ENCODE peak calls at places on chromosomes 2 and 18, in ten cellular contexts. One of them, this sample, is unnamed.

GRCh38 chr2:230575640-230576324 is 136.9 kb upstream of the CAB39 start:
- DNase-seq in K562: peak
- DNase-seq in HFF-Myc: no peak
- DNase-seq in A549: no peak
- DNase-seq in CD8-positive, alpha-beta T cell: peak
- DNase-seq in upper lobe of right lung: no peak
- DNase-seq in heart right ventricle: no peak
- DNase-seq in CD8-positive, alpha-beta memory T cell: peak
- DNase-seq in right atrium auricular region: no peak
- DNase-seq in SK-N-SH: no peak
- DNase-seq in this sample: peak

GRCh38 chr2:12440731-12441130 is 276.0 kb upstream of the TRIB2 start:
- DNase-seq in K562: no peak
- DNase-seq in HFF-Myc: no peak
- DNase-seq in A549: no peak
- DNase-seq in CD8-positive, alpha-beta T cell: no peak
- DNase-seq in upper lobe of right lung: no peak
- DNase-seq in heart right ventricle: no peak
- DNase-seq in CD8-positive, alpha-beta memory T cell: no peak
- DNase-seq in right atrium auricular region: no peak
- DNase-seq in SK-N-SH: no peak
- DNase-seq in this sample: no peak

GRCh38 chr2:10489842-10490555 is 41.9 kb upstream of the ODC1 start:
- DNase-seq in K562: no peak
- DNase-seq in HFF-Myc: no peak
- DNase-seq in A549: no peak
- DNase-seq in CD8-positive, alpha-beta T cell: no peak
- DNase-seq in upper lobe of right lung: no peak
- DNase-seq in heart right ventricle: no peak
- DNase-seq in CD8-positive, alpha-beta memory T cell: no peak
- DNase-seq in right atrium auricular region: no peak
- DNase-seq in SK-N-SH: no peak
- DNase-seq in this sample: no peak

GRCh38 chr2:190159453-190159852 is 96.9 kb upstream of the MSTN start:
- DNase-seq in K562: no peak
- DNase-seq in HFF-Myc: no peak
- DNase-seq in A549: no peak
- DNase-seq in CD8-positive, alpha-beta T cell: no peak
- DNase-seq in upper lobe of right lung: no peak
- DNase-seq in heart right ventricle: peak
- DNase-seq in CD8-positive, alpha-beta memory T cell: no peak
- DNase-seq in right atrium auricular region: no peak
- DNase-seq in SK-N-SH: no peak
- DNase-seq in this sample: no peak

GRCh38 chr2:54247115-54247514 is 8.9 kb downstream of the TSPYL6 start:
- DNase-seq in K562: no peak
- DNase-seq in HFF-Myc: no peak
- DNase-seq in A549: no peak
- DNase-seq in CD8-positive, alpha-beta T cell: no peak
- DNase-seq in upper lobe of right lung: no peak
- DNase-seq in heart right ventricle: no peak
- DNase-seq in CD8-positive, alpha-beta memory T cell: no peak
- DNase-seq in right atrium auricular region: no peak
- DNase-seq in SK-N-SH: no peak
- DNase-seq in this sample: no peak

GRCh38 chr2:20884829-20885228 is 61.9 kb upstream of the LDAH start:
- DNase-seq in K562: no peak
- DNase-seq in HFF-Myc: no peak
- DNase-seq in A549: no peak
- DNase-seq in CD8-positive, alpha-beta T cell: no peak
- DNase-seq in upper lobe of right lung: no peak
- DNase-seq in heart right ventricle: no peak
- DNase-seq in CD8-positive, alpha-beta memory T cell: no peak
- DNase-seq in right atrium auricular region: no peak
- DNase-seq in SK-N-SH: no peak
- DNase-seq in this sample: no peak

GRCh38 chr2:144381716-144382115 is 138.2 kb downstream of the ZEB2 start:
- DNase-seq in K562: no peak
- DNase-seq in HFF-Myc: no peak
- DNase-seq in A549: no peak
- DNase-seq in CD8-positive, alpha-beta T cell: no peak
- DNase-seq in upper lobe of right lung: no peak
- DNase-seq in heart right ventricle: no peak
- DNase-seq in CD8-positive, alpha-beta memory T cell: no peak
- DNase-seq in right atrium auricular region: no peak
- DNase-seq in SK-N-SH: no peak
- DNase-seq in this sample: no peak

GRCh38 chr18:35582899-35583558 is 1.5 kb downstream of the GALNT1 start:
- DNase-seq in K562: peak
- DNase-seq in HFF-Myc: no peak
- DNase-seq in A549: no peak
- DNase-seq in CD8-positive, alpha-beta T cell: no peak
- DNase-seq in upper lobe of right lung: no peak
- DNase-seq in heart right ventricle: no peak
- DNase-seq in CD8-positive, alpha-beta memory T cell: no peak
- DNase-seq in right atrium auricular region: no peak
- DNase-seq in SK-N-SH: peak
- DNase-seq in this sample: peak

GRCh38 chr2:29606105-29606871 is 315.1 kb downstream of the ALK start:
- DNase-seq in K562: no peak
- DNase-seq in HFF-Myc: peak
- DNase-seq in A549: no peak
- DNase-seq in CD8-positive, alpha-beta T cell: no peak
- DNase-seq in upper lobe of right lung: no peak
- DNase-seq in heart right ventricle: no peak
- DNase-seq in CD8-positive, alpha-beta memory T cell: no peak
- DNase-seq in right atrium auricular region: no peak
- DNase-seq in SK-N-SH: no peak
- DNase-seq in this sample: no peak

GRCh38 chr2:75547345-75548035 is 13.2 kb downstream of the EVA1A start:
- DNase-seq in K562: no peak
- DNase-seq in HFF-Myc: no peak
- DNase-seq in A549: no peak
- DNase-seq in CD8-positive, alpha-beta T cell: no peak
- DNase-seq in upper lobe of right lung: no peak
- DNase-seq in heart right ventricle: no peak
- DNase-seq in CD8-positive, alpha-beta memory T cell: no peak
- DNase-seq in right atrium auricular region: no peak
- DNase-seq in SK-N-SH: no peak
- DNase-seq in this sample: no peak

GRCh38 chr18:38811209-38811608 is 1245.6 kb upstream of the CELF4 start:
- DNase-seq in K562: no peak
- DNase-seq in HFF-Myc: no peak
- DNase-seq in A549: no peak
- DNase-seq in CD8-positive, alpha-beta T cell: no peak
- DNase-seq in upper lobe of right lung: no peak
- DNase-seq in heart right ventricle: no peak
- DNase-seq in CD8-positive, alpha-beta memory T cell: no peak
- DNase-seq in right atrium auricular region: no peak
- DNase-seq in SK-N-SH: no peak
- DNase-seq in this sample: no peak

GRCh38 chr2:64624108-64624610 is 29.6 kb downstream of the SERTAD2 start:
- DNase-seq in K562: no peak
- DNase-seq in HFF-Myc: no peak
- DNase-seq in A549: no peak
- DNase-seq in CD8-positive, alpha-beta T cell: no peak
- DNase-seq in upper lobe of right lung: no peak
- DNase-seq in heart right ventricle: no peak
- DNase-seq in CD8-positive, alpha-beta memory T cell: no peak
- DNase-seq in right atrium auricular region: no peak
- DNase-seq in SK-N-SH: no peak
- DNase-seq in this sample: no peak

GRCh38 chr2:199855812-199856211 is 4.8 kb upstream of the FTCDNL1 start:
- DNase-seq in K562: no peak
- DNase-seq in HFF-Myc: no peak
- DNase-seq in A549: no peak
- DNase-seq in CD8-positive, alpha-beta T cell: no peak
- DNase-seq in upper lobe of right lung: no peak
- DNase-seq in heart right ventricle: no peak
- DNase-seq in CD8-positive, alpha-beta memory T cell: no peak
- DNase-seq in right atrium auricular region: no peak
- DNase-seq in SK-N-SH: no peak
- DNase-seq in this sample: no peak

GRCh38 chr2:18814387-18814786 is 225.0 kb upstream of the NT5C1B start:
- DNase-seq in K562: no peak
- DNase-seq in HFF-Myc: peak
- DNase-seq in A549: no peak
- DNase-seq in CD8-positive, alpha-beta T cell: no peak
- DNase-seq in upper lobe of right lung: no peak
- DNase-seq in heart right ventricle: no peak
- DNase-seq in CD8-positive, alpha-beta memory T cell: no peak
- DNase-seq in right atrium auricular region: no peak
- DNase-seq in SK-N-SH: no peak
- DNase-seq in this sample: no peak

GRCh38 chr18:46387426-46388131 is 269.4 kb downstream of the LOXHD1 start:
- DNase-seq in K562: no peak
- DNase-seq in HFF-Myc: no peak
- DNase-seq in A549: no peak
- DNase-seq in CD8-positive, alpha-beta T cell: no peak
- DNase-seq in upper lobe of right lung: no peak
- DNase-seq in heart right ventricle: no peak
- DNase-seq in CD8-positive, alpha-beta memory T cell: no peak
- DNase-seq in right atrium auricular region: no peak
- DNase-seq in SK-N-SH: peak
- DNase-seq in this sample: no peak

GRCh38 chr18:79485788-79486355 is 90.1 kb downstream of the NFATC1 start:
- DNase-seq in K562: no peak
- DNase-seq in HFF-Myc: peak
- DNase-seq in A549: no peak
- DNase-seq in CD8-positive, alpha-beta T cell: no peak
- DNase-seq in upper lobe of right lung: no peak
- DNase-seq in heart right ventricle: peak
- DNase-seq in CD8-positive, alpha-beta memory T cell: no peak
- DNase-seq in right atrium auricular region: no peak
- DNase-seq in SK-N-SH: no peak
- DNase-seq in this sample: no peak
- H3K4me3 ChIP-seq in K562: no peak
- H3K4me3 ChIP-seq in HFF-Myc: peak
- H3K4me3 ChIP-seq in A549: no peak
- H3K4me3 ChIP-seq in CD8-positive, alpha-beta T cell: no peak
- H3K4me3 ChIP-seq in upper lobe of right lung: no peak
- H3K4me3 ChIP-seq in heart right ventricle: peak
- H3K4me3 ChIP-seq in CD8-positive, alpha-beta memory T cell: no peak
- H3K4me3 ChIP-seq in right atrium auricular region: peak
- H3K4me3 ChIP-seq in SK-N-SH: peak
- H3K4me3 ChIP-seq in this sample: no peak

GRCh38 chr2:47309952-47310800 is 92.8 kb upstream of the MSH2 start:
- DNase-seq in K562: peak
- DNase-seq in HFF-Myc: no peak
- DNase-seq in A549: no peak
- DNase-seq in CD8-positive, alpha-beta T cell: no peak
- DNase-seq in upper lobe of right lung: no peak
- DNase-seq in heart right ventricle: peak
- DNase-seq in CD8-positive, alpha-beta memory T cell: no peak
- DNase-seq in right atrium auricular region: no peak
- DNase-seq in SK-N-SH: no peak
- DNase-seq in this sample: no peak
- H3K4me3 ChIP-seq in K562: no peak
- H3K4me3 ChIP-seq in HFF-Myc: no peak
- H3K4me3 ChIP-seq in A549: no peak
- H3K4me3 ChIP-seq in CD8-positive, alpha-beta T cell: no peak
- H3K4me3 ChIP-seq in upper lobe of right lung: no peak
- H3K4me3 ChIP-seq in heart right ventricle: no peak
- H3K4me3 ChIP-seq in CD8-positive, alpha-beta memory T cell: no peak
- H3K4me3 ChIP-seq in right atrium auricular region: no peak
- H3K4me3 ChIP-seq in SK-N-SH: no peak
- H3K4me3 ChIP-seq in this sample: no peak

GRCh38 chr2:3536682-3537632 is 17.6 kb upstream of the ADI1 start:
- DNase-seq in K562: peak
- DNase-seq in HFF-Myc: no peak
- DNase-seq in A549: peak
- DNase-seq in CD8-positive, alpha-beta T cell: no peak
- DNase-seq in upper lobe of right lung: no peak
- DNase-seq in heart right ventricle: peak
- DNase-seq in CD8-positive, alpha-beta memory T cell: no peak
- DNase-seq in right atrium auricular region: peak
- DNase-seq in SK-N-SH: peak
- DNase-seq in this sample: no peak
- H3K4me3 ChIP-seq in K562: peak
- H3K4me3 ChIP-seq in HFF-Myc: peak
- H3K4me3 ChIP-seq in A549: peak
- H3K4me3 ChIP-seq in CD8-positive, alpha-beta T cell: peak
- H3K4me3 ChIP-seq in upper lobe of right lung: peak
- H3K4me3 ChIP-seq in heart right ventricle: peak
- H3K4me3 ChIP-seq in CD8-positive, alpha-beta memory T cell: no peak
- H3K4me3 ChIP-seq in right atrium auricular region: peak
- H3K4me3 ChIP-seq in SK-N-SH: peak
- H3K4me3 ChIP-seq in this sample: no peak

GRCh38 chr18:55317322-55317721 is 270.7 kb downstream of the TCF4 start:
- DNase-seq in K562: no peak
- DNase-seq in HFF-Myc: no peak
- DNase-seq in A549: no peak
- DNase-seq in CD8-positive, alpha-beta T cell: no peak
- DNase-seq in upper lobe of right lung: no peak
- DNase-seq in heart right ventricle: no peak
- DNase-seq in CD8-positive, alpha-beta memory T cell: no peak
- DNase-seq in right atrium auricular region: no peak
- DNase-seq in SK-N-SH: no peak
- DNase-seq in this sample: no peak

GRCh38 chr18:55316615-55317184 is 271.3 kb downstream of the TCF4 start:
- DNase-seq in K562: no peak
- DNase-seq in HFF-Myc: no peak
- DNase-seq in A549: no peak
- DNase-seq in CD8-positive, alpha-beta T cell: no peak
- DNase-seq in upper lobe of right lung: no peak
- DNase-seq in heart right ventricle: no peak
- DNase-seq in CD8-positive, alpha-beta memory T cell: no peak
- DNase-seq in right atrium auricular region: no peak
- DNase-seq in SK-N-SH: no peak
- DNase-seq in this sample: no peak

GRCh38 chr18:55319517-55319905 is 268.5 kb downstream of the TCF4 start:
- DNase-seq in K562: no peak
- DNase-seq in HFF-Myc: no peak
- DNase-seq in A549: no peak
- DNase-seq in CD8-positive, alpha-beta T cell: no peak
- DNase-seq in upper lobe of right lung: no peak
- DNase-seq in heart right ventricle: no peak
- DNase-seq in CD8-positive, alpha-beta memory T cell: no peak
- DNase-seq in right atrium auricular region: no peak
- DNase-seq in SK-N-SH: no peak
- DNase-seq in this sample: no peak

GRCh38 chr18:55318864-55319516 is 269.0 kb downstream of the TCF4 start:
- DNase-seq in K562: no peak
- DNase-seq in HFF-Myc: no peak
- DNase-seq in A549: no peak
- DNase-seq in CD8-positive, alpha-beta T cell: no peak
- DNase-seq in upper lobe of right lung: no peak
- DNase-seq in heart right ventricle: no peak
- DNase-seq in CD8-positive, alpha-beta memory T cell: no peak
- DNase-seq in right atrium auricular region: no peak
- DNase-seq in SK-N-SH: no peak
- DNase-seq in this sample: no peak

DNA sequence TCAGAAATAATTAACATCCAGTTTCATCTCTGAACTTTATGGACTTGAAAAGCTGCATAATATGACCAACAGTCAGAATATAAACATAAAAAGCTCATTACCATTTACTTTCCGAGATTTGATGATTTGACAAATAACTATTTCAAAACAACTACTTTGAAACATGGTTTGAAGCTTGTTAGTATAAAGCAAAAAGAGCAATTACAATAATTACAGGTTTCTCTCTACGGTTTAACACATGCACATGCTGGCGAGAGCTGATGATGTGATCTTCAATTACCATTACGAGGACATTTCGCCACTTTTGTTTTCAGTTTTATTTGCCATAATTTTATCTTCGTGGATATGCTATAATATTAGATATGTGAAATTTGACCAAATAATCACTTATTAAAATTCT is 270.2 kb downstream of the TCF4 start:
- DNase-seq in K562: no peak
- DNase-seq in HFF-Myc: no peak
- DNase-seq in A549: no peak
- DNase-seq in CD8-positive, alpha-beta T cell: no peak
- DNase-seq in upper lobe of right lung: no peak
- DNase-seq in heart right ventricle: no peak
- DNase-seq in CD8-positive, alpha-beta memory T cell: no peak
- DNase-seq in right atrium auricular region: no peak
- DNase-seq in SK-N-SH: no peak
- DNase-seq in this sample: no peak
- H3K4me3 ChIP-seq in K562: no peak
- H3K4me3 ChIP-seq in HFF-Myc: peak
- H3K4me3 ChIP-seq in A549: no peak
- H3K4me3 ChIP-seq in CD8-positive, alpha-beta T cell: no peak
- H3K4me3 ChIP-seq in upper lobe of right lung: peak
- H3K4me3 ChIP-seq in heart right ventricle: peak
- H3K4me3 ChIP-seq in CD8-positive, alpha-beta memory T cell: no peak
- H3K4me3 ChIP-seq in right atrium auricular region: peak
- H3K4me3 ChIP-seq in SK-N-SH: peak
- H3K4me3 ChIP-seq in this sample: no peak